ENCODE peak calls at places on chromosomes 2 and 18, in six cellular contexts. J is NAMALWA, Z is NCI-H1105 treated with DMSO at 0.1 percent for 48 hours, S is GM13976, I is activated gamma-delta T cell treated with Interleukin-2 at 50 U/mL for 16 hours, W is SJSA1. M is an unnamed sample.
A peak's percentile ranks its signal among the peaks of the same experiment; 100 is the strongest.

GRCh38 chr2:183079335-183079775 is 808 bp downstream of the DUSP19 start:
- DNase-seq in J (no peak), Z (no peak), S (no peak), I (no peak), W (no peak), M (no peak)

GRCh38 chr2:120528051-120528692 is 182.2 kb downstream of the INHBB start:
- DNase-seq in J (no peak), Z (no peak), S (no peak), I (no peak), W (no peak), M (no peak)

GRCh38 chr2:231780123-231780908 is 766 bp downstream of the PDE6D start:
- DNase-seq in J (peak; percentile 16), Z (no peak), S (no peak), I (peak; percentile 6), W (no peak), M (no peak)

GRCh38 chr2:230054079-230054478 is 14.6 kb downstream of the SLC16A14 start:
- DNase-seq in J (no peak), Z (no peak), S (peak; percentile 26), I (no peak), W (no peak), M (peak; percentile 65)

GRCh38 chr18:77057043-77057442 is 75.5 kb downstream of the MBP start:
- DNase-seq in J (peak; percentile 55), Z (no peak), S (no peak), I (no peak), W (no peak), M (no peak)

GRCh38 chr18:48589797-48590519 is 51.1 kb downstream of the CTIF start:
- DNase-seq in J (no peak), Z (no peak), S (no peak), I (no peak), W (no peak), M (no peak)

GRCh38 chr2:29767606-29768335 is 153.6 kb downstream of the ALK start:
- DNase-seq in J (no peak), Z (no peak), S (no peak), I (no peak), W (no peak), M (no peak)

GRCh38 chr2:189570565-189570964 is 10.0 kb downstream of the SLC40A1 start:
- DNase-seq in J (no peak), Z (no peak), S (no peak), I (no peak), W (no peak), M (peak; percentile 10)

GRCh38 chr2:17821535-17822451 is 5.5 kb downstream of the MSGN1 start:
- DNase-seq in J (peak; percentile 37), Z (no peak), S (no peak), I (no peak), W (no peak), M (no peak)

GRCh38 chr2:72036173-72036545 is 111.5 kb downstream of the CYP26B1 start:
- DNase-seq in J (no peak), Z (no peak), S (peak; percentile 11), I (no peak), W (peak; percentile 28), M (no peak)

GRCh38 chr18:46054956-46055831 is 16.9 kb downstream of the PSTPIP2 start:
- DNase-seq in J (no peak), Z (no peak), S (peak; percentile 53), I (no peak), W (no peak), M (no peak)